ENCODE peak calls at places on chromosomes 1 and 21, in five cellular contexts. P is CD8-positive, alpha-beta T cell; U is brain microvascular endothelial cell; F is stimulated activated CD8-positive, alpha-beta memory T cell treated with anti-CD3 and anti-CD28 coated beads, Interleukin-4, amount 100 ng/mL, for 48 hours; S is naive B cell. W is an unnamed sample.

GRCh38 chr1:110150330-110151174 is at the start of gene SLC6A17:
- DNase-seq in F (peak), U (peak), P (no peak), S (no peak), W (peak)

GRCh38 chr1:50620680-50621329 is 197.6 kb upstream of the DMRTA2 start:
- DNase-seq in P (no peak), U (no peak), F (no peak), S (no peak), W (peak)

GRCh38 chr21:33219300-33219699 is 10.4 kb upstream of the IFNAR2 start:
- DNase-seq in F (no peak), U (no peak), P (no peak), S (no peak), W (no peak)

GRCh38 chr1:207828485-207829158 is 76.8 kb downstream of the CD46 start:
- DNase-seq in P (peak), S (peak), F (peak), U (peak), W (peak)

GRCh38 chr1:223364685-223365382 is 858 bp upstream of the SUSD4 start:
- DNase-seq in F (peak), P (no peak), S (no peak), U (no peak), W (no peak)

GRCh38 chr21:33403128-33403785 is at the start of gene IFNGR2:
- DNase-seq in P (no peak), U (no peak), F (peak), S (peak), W (peak)

GRCh38 chr1:12542596-12543592 is 75.1 kb downstream of the DHRS3 start:
- DNase-seq in P (no peak), U (no peak), F (no peak), S (no peak), W (no peak)

GRCh38 chr1:21573971-21574458 is 64.8 kb downstream of the ALPL start:
- DNase-seq in U (peak), F (peak), S (peak), P (no peak), W (peak)

GRCh38 chr1:218461351-218461750 is 116.2 kb downstream of the TGFB2 start:
- DNase-seq in P (no peak), F (no peak), S (no peak), U (no peak), W (no peak)

GRCh38 chr1:105260018-105260417 is 1510.3 kb downstream of the AMY1C start:
- DNase-seq in S (no peak), P (no peak), U (no peak), F (no peak), W (no peak)

GRCh38 chr1:198986442-198986841 is 347.6 kb downstream of the PTPRC start:
- DNase-seq in S (no peak), F (no peak), P (no peak), U (no peak), W (no peak)

GRCh38 chr21:25898671-25899070 is 163.9 kb downstream of the GABPA start:
- DNase-seq in P (no peak), S (no peak), U (peak), F (no peak), W (peak)

GRCh38 chr1:213512316-213512715 is 461.3 kb downstream of the RPS6KC1 start:
- DNase-seq in F (no peak), U (no peak), S (no peak), P (no peak), W (no peak)

GRCh38 chr1:216621536-216621935 is 101.7 kb downstream of the ESRRG start:
- DNase-seq in S (no peak), F (no peak), P (no peak), U (no peak), W (no peak)

GRCh38 chr1:90730247-90731022 is 13.3 kb upstream of the BARHL2 start:
- DNase-seq in S (no peak), F (no peak), P (no peak), U (no peak), W (peak)

GRCh38 chr1:164780111-164780510 is 221.1 kb downstream of the PBX1 start:
- DNase-seq in U (no peak), S (no peak), F (no peak), P (no peak), W (no peak)

GRCh38 chr21:29501451-29501850 is 202.7 kb downstream of the BACH1 start:
- DNase-seq in U (peak), S (no peak), F (no peak), P (no peak), W (no peak)

GRCh38 chr1:219990782-219991510 is 55.4 kb downstream of the EPRS1 start:
- DNase-seq in S (no peak), P (no peak), U (no peak), F (no peak), W (no peak)

GRCh38 chr1:76285578-76286135 is 211.1 kb downstream of the ST6GALNAC3 start:
- DNase-seq in U (no peak), F (no peak), S (no peak), P (no peak), W (no peak)

GRCh38 chr1:172699111-172699510 is 40.2 kb downstream of the FASLG start:
- DNase-seq in S (no peak), U (peak), P (peak), F (peak), W (peak)

GRCh38 chr21:25496825-25497482 is 110.3 kb downstream of the MRPL39 start:
- DNase-seq in S (no peak), F (no peak), P (no peak), U (no peak), W (no peak)

GRCh38 chr1:85351202-85351828 is 74.9 kb upstream of the BCL10 start:
- DNase-seq in S (no peak), F (no peak), U (no peak), P (no peak), W (no peak)

GRCh38 chr1:1062364-1063163 is 11.5 kb downstream of the RNF223 start:
- DNase-seq in U (no peak), P (no peak), F (no peak), S (no peak), W (no peak)

GRCh38 chr21:24941316-24942185 is 665.7 kb downstream of the MRPL39 start:
- DNase-seq in U (no peak), S (no peak), P (no peak), F (no peak), W (no peak)

GRCh38 chr1:18534810-18535205 is 54.1 kb downstream of the KLHDC7A start:
- DNase-seq in P (no peak), U (no peak), S (no peak), F (no peak), W (no peak)

GRCh38 chr1:227776277-227776676 is 39.2 kb upstream of the PRSS38 start:
- DNase-seq in F (no peak), U (peak), P (no peak), S (no peak), W (no peak)

GRCh38 chr21:35159881-35160280 is 110.8 kb upstream of the RUNX1 start:
- DNase-seq in P (no peak), F (no peak), U (peak), S (no peak), W (no peak)

GRCh38 chr1:199054706-199055105 is 415.9 kb downstream of the PTPRC start:
- DNase-seq in P (no peak), F (no peak), S (no peak), U (no peak), W (no peak)

GRCh38 chr1:101257500-101258325 is 20.9 kb downstream of the S1PR1 start:
- DNase-seq in P (no peak), U (no peak), S (peak), F (no peak), W (no peak)

GRCh38 chr1:198845851-198846250 is 207.0 kb downstream of the PTPRC start:
- DNase-seq in P (no peak), F (no peak), U (peak), S (no peak), W (peak)

GRCh38 chr1:231918239-231919015 is 291.8 kb downstream of the DISC1 start:
- DNase-seq in F (no peak), P (no peak), S (peak), U (peak), W (no peak)

GRCh38 chr1:84159533-84160240 is 15.6 kb downstream of the PRKACB start:
- DNase-seq in F (no peak), U (no peak), P (no peak), S (no peak), W (no peak)

GRCh38 chr1:151398691-151399065 is 695 bp upstream of the PSMB4 start:
- DNase-seq in F (no peak), P (no peak), S (no peak), U (no peak), W (no peak)